ENCODE peak calls at places on chromosomes 13 and 19, in five cellular contexts. Z is fibroblast of lung, K is MM.1S, E is GM23338, W is neuronal stem cell. M is an unnamed sample.

GRCh38 chr13:59229861-59230260 is 933.9 kb downstream of the DIAPH3 start:
- DNase-seq in Z (no peak), K (no peak), E (no peak), W (no peak), M (no peak)

GRCh38 chr19:39122934-39123731 is 2.5 kb upstream of the PAK4 start:
- DNase-seq in Z (no peak), K (no peak), E (no peak), W (no peak), M (no peak)

GRCh38 chr19:29467824-29468401 is 57.9 kb upstream of the VSTM2B start:
- DNase-seq in Z (no peak), K (peak; percentile 43), E (peak; percentile 69), W (peak; percentile 9), M (peak; percentile 60)

GRCh38 chr19:1752757-1753728 is at the start of gene ONECUT3:
- DNase-seq in Z (no peak), K (no peak), E (no peak), W (no peak), M (no peak)

GRCh38 chr13:106610511-106610910 is 42.6 kb upstream of the ARGLU1 start:
- DNase-seq in Z (peak; percentile 61), K (no peak), E (no peak), W (no peak), M (no peak)

GRCh38 chr19:10037809-10038208 is 24.5 kb downstream of the RDH8 start:
- DNase-seq in Z (no peak), K (no peak), E (no peak), W (no peak), M (no peak)

GRCh38 chr19:37635076-37636056 is 19.9 kb downstream of the ZFP30 start:
- DNase-seq in Z (peak; percentile 8), K (no peak), E (peak; percentile 35), W (no peak), M (no peak)

GRCh38 chr13:112832811-112833210 is 136.2 kb upstream of the MCF2L start:
- DNase-seq in Z (no peak), K (no peak), E (no peak), W (no peak), M (no peak)

GRCh38 chr19:19201697-19202630 is 1.2 kb downstream of the NR2C2AP start:
- DNase-seq in Z (no peak), K (no peak), E (no peak), W (no peak), M (no peak)

GRCh38 chr13:85728831-85729230 is 70.4 kb downstream of the SLITRK6 start:
- DNase-seq in Z (peak; percentile 13), K (no peak), E (no peak), W (no peak), M (no peak)

GRCh38 chr19:4910594-4911273 is 1.4 kb downstream of the UHRF1 start:
- DNase-seq in Z (peak; percentile 87), K (no peak), E (no peak), W (no peak), M (no peak)

GRCh38 chr13:59494151-59494550 is 669.6 kb downstream of the DIAPH3 start:
- DNase-seq in Z (no peak), K (no peak), E (no peak), W (no peak), M (no peak)

GRCh38 chr13:31514932-31515331 is 224.4 kb upstream of the RXFP2 start:
- DNase-seq in Z (no peak), K (no peak), E (no peak), W (no peak), M (no peak)

GRCh38 chr13:31517599-31517998 is 221.7 kb upstream of the RXFP2 start:
- DNase-seq in Z (no peak), K (no peak), E (no peak), W (no peak), M (no peak)

GRCh38 chr13:31521466-31521865 is 217.9 kb upstream of the RXFP2 start:
- DNase-seq in Z (no peak), K (no peak), E (no peak), W (no peak), M (no peak)

GRCh38 chr13:31515427-31515826 is 223.9 kb upstream of the RXFP2 start:
- DNase-seq in Z (no peak), K (no peak), E (no peak), W (no peak), M (no peak)

GRCh38 chr13:31518666-31519065 is 220.7 kb upstream of the RXFP2 start:
- DNase-seq in Z (no peak), K (no peak), E (no peak), W (no peak), M (no peak)
- H2AFZ ChIP-seq in Z (no peak overlapping the region), K (no peak overlapping the region), E (peak overlapping the region; percentile 15), W (no peak overlapping the region), M (no peak overlapping the region)

GRCh38 chr19:44777715-44778347 is at the start of gene CBLC:
- DNase-seq in Z (no peak), K (no peak), E (peak; percentile 99), W (no peak), M (peak; percentile 97)

GRCh38 chr19:44775676-44776240 is 1.9 kb upstream of the CBLC start:
- DNase-seq in Z (no peak), K (no peak), E (no peak), W (no peak), M (no peak)

GRCh38 chr19:44774614-44775013 is 3.1 kb upstream of the CBLC start:
- DNase-seq in Z (no peak), K (no peak), E (no peak), W (no peak), M (no peak)

GRCh38 chr19:44779150-44779549 is 1.5 kb downstream of the CBLC start:
- DNase-seq in Z (no peak), K (no peak), E (no peak), W (no peak), M (no peak)

DNA sequence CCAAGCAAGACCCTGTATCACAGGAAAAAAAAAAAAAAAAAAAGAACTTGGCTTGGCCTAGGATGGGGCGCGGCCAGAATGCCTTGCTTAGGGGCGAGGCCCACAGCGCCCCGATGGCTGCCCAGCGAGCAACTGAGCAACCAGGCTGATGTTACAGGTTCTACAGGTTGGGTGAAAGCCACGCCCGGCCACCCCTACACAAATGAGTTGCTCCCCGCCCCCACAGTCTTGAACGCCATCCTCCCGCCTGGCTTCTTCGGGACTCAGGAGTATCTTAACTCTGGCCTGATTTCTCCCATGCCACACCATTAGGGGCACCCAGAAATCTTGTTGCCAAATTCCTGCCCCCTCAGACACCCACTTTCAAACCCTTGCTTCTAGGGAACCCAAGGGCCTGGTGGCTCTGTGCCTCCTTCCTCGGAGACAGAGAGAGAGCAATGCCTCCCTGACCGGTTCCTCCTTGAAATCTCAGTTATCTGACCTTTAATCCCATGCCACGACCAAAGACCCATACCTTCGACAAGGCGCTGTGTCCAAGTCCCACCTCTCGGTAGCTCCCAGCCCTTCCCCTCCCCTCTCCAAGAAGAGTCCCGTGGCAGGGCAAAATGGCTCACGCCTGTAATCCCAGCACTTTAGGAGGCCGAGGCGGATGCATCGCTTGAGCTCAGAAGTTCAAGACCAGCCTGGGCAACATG is 1.1 kb upstream of the CBLC start:
- DNase-seq in Z (no peak), K (no peak), E (peak; percentile 77), W (no peak), M (peak; percentile 54)
- H2AFZ ChIP-seq in Z (no peak overlapping the region), K (no peak overlapping the region), E (peak overlapping the region; percentile 35), W (no peak overlapping the region), M (no peak overlapping the region)

DNA sequence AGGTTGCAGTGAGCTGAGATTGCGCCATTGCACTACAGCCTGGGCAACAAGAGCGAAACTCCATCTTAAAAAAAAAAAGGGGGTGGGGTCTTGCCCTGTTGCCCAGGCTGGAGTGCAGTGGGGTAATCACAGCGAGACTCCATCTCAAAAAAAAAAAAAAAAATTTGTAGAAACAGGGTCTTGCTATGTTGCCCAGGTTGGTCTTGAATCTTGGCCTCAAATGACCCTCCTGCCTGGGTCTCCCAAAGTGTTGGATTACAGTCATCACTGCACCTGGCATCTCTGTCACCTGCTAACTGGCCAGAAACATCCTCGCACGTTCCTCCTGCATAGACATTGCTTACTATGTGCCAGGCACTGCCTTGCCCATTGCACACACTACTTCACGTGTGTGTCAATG is 14.1 kb downstream of the RCN3 start:
- DNase-seq in Z (no peak), K (no peak), E (no peak), W (no peak), M (no peak)
- H2AFZ ChIP-seq in Z (no peak overlapping the region), K (no peak overlapping the region), E (no peak overlapping the region), W (no peak overlapping the region), M (no peak overlapping the region)

DNA sequence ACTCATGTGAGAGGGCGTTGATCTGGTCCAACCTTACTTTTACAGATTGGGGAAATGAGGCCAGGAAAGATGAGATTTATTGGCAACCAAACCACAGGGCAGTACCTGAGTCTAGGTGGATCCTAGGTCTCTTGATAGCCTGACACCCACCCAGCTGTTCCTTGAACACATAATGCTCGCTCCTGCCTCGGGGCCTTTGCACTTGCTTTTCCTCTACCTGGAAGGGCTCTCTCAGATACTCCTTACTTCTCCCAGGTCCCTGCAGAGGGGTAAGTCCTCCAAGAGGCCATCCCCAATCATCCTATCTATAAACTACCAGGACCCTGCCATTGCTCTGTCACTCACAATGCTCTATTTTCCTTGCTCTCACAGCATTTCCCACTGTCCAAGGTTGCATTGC is 7.4 kb downstream of the ZNF575 start:
- DNase-seq in Z (no peak), K (no peak), E (no peak), W (no peak), M (no peak)
- H2AFZ ChIP-seq in Z (no peak overlapping the region), K (no peak overlapping the region), E (no peak overlapping the region), W (no peak overlapping the region), M (no peak overlapping the region)